ENCODE peak calls at places on chromosomes 5 and 9, in nine cellular contexts. U is hepatocyte, I is neural progenitor cell, W is PC-9, E is fibroblast of lung, O is mammary epithelial cell, B is H1, Q is HCT116, X is HepG2. S is an unnamed sample.

GRCh38 chr9:97651646-97652045 is 18.0 kb downstream of the NCBP1 start:
- DNase-seq in W (no peak), B (no peak), O (no peak), E (peak), I (no peak), X (no peak), Q (no peak), U (no peak), S (no peak)

GRCh38 chr9:36316629-36317317 is 58.5 kb upstream of the GNE start:
- DNase-seq in U (no peak), E (no peak), Q (no peak), B (no peak), O (peak), W (no peak), X (peak), I (no peak), S (no peak)

GRCh38 chr5:123093279-123094226 is 4.5 kb downstream of the PRDM6 start:
- DNase-seq in X (no peak), O (no peak), Q (no peak), U (peak), E (peak), I (peak), B (no peak), W (no peak), S (no peak)

GRCh38 chr5:24986326-24986725 is 341.5 kb upstream of the CDH10 start:
- DNase-seq in I (no peak), W (no peak), X (no peak), B (no peak), E (no peak), Q (no peak), O (no peak), U (no peak), S (no peak)

GRCh38 chr5:93039888-93040287 is 541.1 kb downstream of the NR2F1-AS1 start:
- DNase-seq in Q (no peak), W (no peak), I (no peak), B (no peak), U (no peak), X (no peak), E (no peak), O (no peak), S (no peak)

GRCh38 chr9:120531683-120532300 is 48.2 kb downstream of the CDK5RAP2 start:
- DNase-seq in I (peak), U (peak), Q (peak), O (peak), E (peak), W (peak), B (no peak), X (peak), S (peak)

GRCh38 chr5:17129093-17129492 is 88.3 kb upstream of the BASP1 start:
- DNase-seq in B (no peak), O (no peak), X (no peak), U (no peak), I (no peak), Q (no peak), E (peak), W (no peak), S (no peak)

GRCh38 chr9:86099695-86100364 is 472 bp upstream of the GOLM1 start:
- DNase-seq in X (no peak), E (peak), Q (peak), O (peak), U (peak), W (peak), B (no peak), I (peak), S (no peak)

GRCh38 chr9:112327718-112328450 is 5.5 kb downstream of the PTBP3 start:
- DNase-seq in O (peak), W (no peak), X (no peak), B (no peak), I (no peak), U (no peak), E (no peak), Q (no peak), S (no peak)

GRCh38 chr5:90473321-90474234 is 993 bp downstream of the MBLAC2 start:
- DNase-seq in I (peak), Q (no peak), B (no peak), X (peak), W (peak), O (peak), E (peak), U (peak), S (no peak)

GRCh38 chr9:101585740-101586139 is 9.0 kb downstream of the PPP3R2 start:
- DNase-seq in B (no peak), W (no peak), Q (no peak), E (no peak), U (no peak), O (no peak), I (no peak), X (no peak), S (no peak)

GRCh38 chr5:87007737-87008136 is 259.9 kb upstream of the RASA1 start:
- DNase-seq in I (no peak), W (no peak), Q (no peak), O (no peak), X (no peak), E (no peak), B (no peak), U (no peak), S (no peak)

GRCh38 chr9:134028076-134028475 is 2.8 kb downstream of the BRD3OS start:
- DNase-seq in E (no peak), U (no peak), W (no peak), Q (no peak), X (no peak), O (no peak), B (no peak), I (no peak), S (no peak)

GRCh38 chr5:37598665-37599064 is 219.5 kb downstream of the WDR70 start:
- DNase-seq in U (no peak), W (no peak), X (no peak), B (no peak), E (no peak), O (no peak), Q (no peak), I (no peak), S (no peak)

GRCh38 chr5:138230261-138230660 is 17.1 kb upstream of the CDC23 start:
- DNase-seq in W (no peak), U (peak), X (no peak), Q (no peak), E (no peak), I (no peak), O (no peak), B (no peak), S (no peak)

GRCh38 chr5:139100825-139101224 is 97.3 kb downstream of the SIL1 start:
- DNase-seq in U (no peak), I (no peak), Q (peak), B (no peak), X (no peak), O (peak), E (peak), W (peak), S (no peak)

GRCh38 chr5:142800776-142801494 is 30.8 kb downstream of the ARHGAP26 start:
- DNase-seq in E (no peak), Q (no peak), U (no peak), W (no peak), O (no peak), I (no peak), X (no peak), B (no peak), S (no peak)

GRCh38 chr5:136425914-136426313 is 60.6 kb upstream of the TRPC7 start:
- DNase-seq in E (no peak), Q (no peak), U (no peak), X (no peak), B (no peak), O (no peak), I (no peak), W (no peak), S (no peak)

GRCh38 chr5:135185461-135186075 is 151.5 kb upstream of the PITX1 start:
- DNase-seq in E (peak), X (no peak), I (no peak), U (peak), O (peak), B (no peak), Q (no peak), W (no peak), S (no peak)

GRCh38 chr9:123283048-123283408 is 14.6 kb upstream of the STRBP start:
- DNase-seq in B (no peak), I (no peak), X (no peak), W (no peak), O (no peak), E (no peak), U (no peak), Q (no peak), S (no peak)

GRCh38 chr9:14846871-14847311 is 63.3 kb downstream of the FREM1 start:
- DNase-seq in X (peak), O (peak), U (peak), I (peak), B (peak), E (peak), Q (peak), W (peak), S (no peak)

GRCh38 chr9:121825481-121825830 is 174.0 kb downstream of the DAB2IP start:
- DNase-seq in I (no peak), X (no peak), W (no peak), E (no peak), Q (no peak), B (no peak), U (no peak), O (no peak), S (no peak)

GRCh38 chr5:138905541-138905940 is 30.4 kb upstream of the LRRTM2 start:
- DNase-seq in I (no peak), E (no peak), Q (no peak), X (no peak), W (no peak), B (no peak), O (peak), U (no peak), S (no peak)

GRCh38 chr9:3088166-3088702 is 244.3 kb upstream of the PUM3 start:
- DNase-seq in E (no peak), U (no peak), I (peak), Q (no peak), B (peak), W (no peak), X (no peak), O (no peak), S (no peak)

GRCh38 chr5:79181419-79182022 is 54.4 kb upstream of the JMY start:
- DNase-seq in X (no peak), E (no peak), O (peak), Q (no peak), I (no peak), W (peak), B (no peak), U (no peak), S (no peak)

GRCh38 chr9:100428871-100429654 is 2.1 kb downstream of the MSANTD3 start:
- DNase-seq in I (no peak), E (peak), Q (peak), U (peak), O (peak), X (peak), B (no peak), W (peak), S (peak)

GRCh38 chr9:117745598-117745997 is 41.4 kb downstream of the TLR4 start:
- DNase-seq in I (no peak), Q (no peak), B (no peak), W (no peak), U (no peak), X (no peak), E (no peak), O (no peak), S (no peak)
- TF ChIP-seq EZH2 in I (no peak), Q (no peak), B (no peak), W (no peak), U (no peak), X (no peak), E (no peak), O (no peak), S (peak)

GRCh38 chr5:39109616-39110015 is 35.4 kb upstream of the RICTOR start:
- DNase-seq in B (no peak), Q (no peak), O (no peak), I (no peak), W (no peak), E (no peak), U (no peak), X (no peak), S (no peak)
- TF ChIP-seq EZH2 in B (no peak), Q (no peak), O (no peak), I (no peak), W (no peak), E (no peak), U (no peak), X (no peak), S (no peak)

DNA sequence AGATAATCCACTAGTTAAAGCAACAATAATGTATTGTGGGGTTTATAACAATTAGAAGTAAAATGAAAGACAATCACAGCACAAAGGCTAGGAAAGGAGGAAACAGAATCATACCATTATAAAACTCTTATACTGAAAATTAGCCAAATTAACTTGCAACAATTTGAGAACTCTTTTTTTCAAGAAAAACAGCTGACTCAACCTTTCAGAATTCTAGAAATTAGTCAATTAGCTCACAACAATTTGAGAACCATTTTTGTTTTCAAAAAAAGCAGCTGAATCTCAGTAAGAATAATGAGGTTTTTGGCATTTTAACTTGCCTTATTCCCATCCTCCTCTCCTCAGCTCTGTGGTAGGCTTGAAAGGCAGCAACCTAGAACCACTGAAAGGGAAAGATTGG is 269.9 kb downstream of the NPR3 start:
- DNase-seq in W (no peak), O (no peak), U (no peak), E (no peak), X (no peak), I (no peak), Q (no peak), B (no peak), S (no peak)
- TF ChIP-seq EZH2 in W (no peak), O (no peak), U (no peak), E (no peak), X (no peak), I (no peak), Q (no peak), B (no peak), S (no peak)

DNA sequence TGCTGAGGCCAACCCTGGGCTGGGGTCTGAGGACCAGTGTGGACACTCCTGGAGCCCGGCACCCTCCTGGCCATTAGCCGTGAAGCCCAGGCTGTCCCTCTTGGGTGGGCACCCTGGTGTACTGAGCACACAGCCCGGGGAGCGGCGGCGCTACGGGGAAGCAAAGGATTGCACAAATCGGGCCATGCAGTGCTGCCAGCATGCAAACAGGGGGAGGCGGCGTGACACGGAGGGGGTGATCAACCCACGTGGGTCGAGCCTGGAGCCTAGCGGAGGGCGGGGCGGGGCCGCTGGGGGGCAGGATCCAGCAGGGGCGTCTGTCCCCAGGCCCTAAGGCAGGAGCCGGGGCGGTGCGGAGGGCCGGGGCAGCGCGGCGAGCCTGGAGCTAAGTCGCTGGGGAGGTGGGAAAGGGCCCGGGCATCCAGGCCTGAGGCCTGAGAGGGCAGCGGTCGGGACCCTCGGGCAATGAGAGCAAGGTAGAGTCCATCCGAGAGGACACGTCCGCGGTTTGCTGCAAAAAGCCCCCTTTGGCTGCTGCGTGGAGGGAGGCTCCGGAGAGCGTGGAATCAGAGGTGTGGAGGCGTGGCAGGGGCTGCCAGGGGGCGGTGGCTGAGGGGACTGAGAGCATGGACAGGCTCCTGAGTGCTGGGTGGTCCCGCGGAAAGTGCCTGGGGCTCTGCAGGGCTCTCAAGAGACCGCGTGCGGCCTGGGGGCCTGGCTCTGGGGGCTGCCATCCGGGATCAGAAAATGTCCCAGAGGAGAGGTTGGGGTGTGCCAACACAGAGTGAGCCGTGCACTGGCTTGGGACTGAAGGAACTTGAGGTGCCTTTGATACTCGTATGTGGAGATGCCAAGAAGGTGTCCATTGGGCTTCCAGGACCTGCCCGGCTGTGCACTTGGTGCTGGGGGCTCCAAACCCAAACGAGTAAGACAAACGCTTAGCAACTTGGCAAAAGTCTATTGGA is 94.2 kb downstream of the BARX1 start:
- DNase-seq in B (no peak), W (no peak), Q (no peak), E (no peak), O (no peak), U (no peak), X (no peak), I (no peak), S (no peak)
- TF ChIP-seq EZH2 in B (no peak), W (no peak), Q (no peak), E (no peak), O (no peak), U (no peak), X (no peak), I (no peak), S (peak)

DNA sequence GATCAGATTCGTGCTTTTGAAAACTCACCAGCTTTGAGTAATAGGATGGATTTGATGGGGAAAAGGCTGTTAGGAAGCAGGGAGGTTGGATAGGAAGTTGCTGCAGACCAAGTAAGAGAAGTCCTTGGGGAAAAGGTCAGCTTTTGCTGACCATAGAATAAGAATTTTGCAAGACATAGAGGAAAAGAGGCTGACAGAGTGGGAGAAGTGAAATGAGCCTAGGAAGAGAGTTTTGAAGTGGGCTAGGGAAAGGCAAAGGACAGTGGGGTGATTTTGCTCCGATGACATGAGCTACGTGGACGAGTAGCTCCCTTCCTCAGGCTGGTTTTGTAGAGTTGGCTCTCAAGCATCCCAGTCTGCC is 31.5 kb downstream of the RHOBTB3 start:
- DNase-seq in I (no peak), E (no peak), U (no peak), W (no peak), Q (no peak), O (no peak), B (no peak), X (no peak), S (no peak)
- TF ChIP-seq EZH2 in I (no peak), E (no peak), U (no peak), W (no peak), Q (no peak), O (no peak), B (no peak), X (no peak), S (no peak)

GRCh38 chr5:75331-76320 is 16.3 kb upstream of the PLEKHG4B start:
- DNase-seq in B (no peak), W (no peak), X (no peak), E (no peak), I (no peak), U (no peak), O (no peak), Q (no peak), S (no peak)
- TF ChIP-seq EZH2 in B (no peak), W (peak), X (no peak), E (peak), I (no peak), U (no peak), O (no peak), Q (no peak), S (no peak)

GRCh38 chr9:38621434-38622082 is 1.2 kb upstream of the ANKRD18A start:
- DNase-seq in I (peak), O (peak), Q (no peak), U (peak), E (no peak), W (peak), X (peak), B (no peak), S (no peak)
- TF ChIP-seq EZH2 in I (no peak), O (no peak), Q (no peak), U (no peak), E (no peak), W (no peak), X (no peak), B (no peak), S (no peak)